ENCODE peak calls at places on chromosomes 16 and 17, in five cellular contexts. A, N, T, Y and L are unnamed samples.

GRCh38 chr17:48646183-48647102 is 20.3 kb upstream of the HOXB9 start:
- DNase-seq in A (peak; percentile 30), N (no peak), T (no peak), Y (no peak), L (peak; percentile 16)

GRCh38 chr16:84453061-84453752 is 51.3 kb downstream of the MEAK7 start:
- DNase-seq in A (no peak), N (no peak), T (no peak), Y (no peak), L (no peak)

GRCh38 chr17:64546716-64547115 is 39.9 kb downstream of the CEP95 start:
- DNase-seq in A (no peak), N (no peak), T (no peak), Y (no peak), L (no peak)

GRCh38 chr17:13490906-13491502 is 110.7 kb downstream of the HS3ST3A1 start:
- DNase-seq in A (peak; percentile 64), N (no peak), T (no peak), Y (no peak), L (no peak)

GRCh38 chr16:79862601-79863000 is 262.1 kb upstream of the MAF start:
- DNase-seq in A (no peak), N (no peak), T (no peak), Y (no peak), L (no peak)

GRCh38 chr16:10921536-10922327 is 20.5 kb downstream of the DEXI start:
- DNase-seq in A (peak; percentile 9), N (no peak), T (peak; percentile 33), Y (no peak), L (no peak)

GRCh38 chr16:82625066-82625968 is 1.5 kb upstream of the CDH13 start:
- DNase-seq in A (no peak), N (no peak), T (no peak), Y (no peak), L (no peak)

GRCh38 chr17:6843241-6843890 is 11.8 kb upstream of the TEKT1 start:
- DNase-seq in A (peak; percentile 39), N (no peak), T (peak; percentile 68), Y (peak; percentile 39), L (peak; percentile 21)

GRCh38 chr17:70168044-70168978 is 1.0 kb upstream of the KCNJ2 start:
- DNase-seq in A (peak; percentile 59), N (peak; percentile 77), T (peak; percentile 67), Y (no peak), L (peak; percentile 43)

GRCh38 chr16:73124097-73124652 is 76.2 kb upstream of the ZFHX3 start:
- DNase-seq in A (no peak), N (no peak), T (peak; percentile 10), Y (no peak), L (no peak)

GRCh38 chr16:10927497-10928112 is 14.7 kb downstream of the DEXI start:
- DNase-seq in A (no peak), N (no peak), T (no peak), Y (no peak), L (no peak)

GRCh38 chr17:48577946-48578615 is at the start of gene HOXB4:
- DNase-seq in A (no peak), N (peak; percentile 86), T (peak; percentile 77), Y (peak; percentile 28), L (peak; percentile 83)

GRCh38 chr16:57224651-57225335 is 20.3 kb upstream of the ARL2BP start:
- DNase-seq in A (no peak), N (no peak), T (no peak), Y (no peak), L (no peak)

GRCh38 chr17:74530751-74531150 is 524 bp downstream of the CD300LB start:
- DNase-seq in A (no peak), N (peak; percentile 10), T (no peak), Y (no peak), L (no peak)

GRCh38 chr16:4924593-4925378 is 12.2 kb downstream of the PPL start:
- DNase-seq in A (no peak), N (peak; percentile 66), T (no peak), Y (no peak), L (no peak)

GRCh38 chr16:69892378-69892777 is 58.8 kb upstream of the CLEC18A start:
- DNase-seq in A (no peak), N (no peak), T (no peak), Y (no peak), L (no peak)

GRCh38 chr16:17160285-17160854 is 310.4 kb downstream of the XYLT1 start:
- DNase-seq in A (peak; percentile 10), N (no peak), T (no peak), Y (no peak), L (peak; percentile 23)

GRCh38 chr17:57562231-57562630 is 182.9 kb downstream of the CCDC182 start:
- DNase-seq in A (no peak), N (no peak), T (no peak), Y (no peak), L (no peak)

GRCh38 chr17:32970281-32970680 is 21.4 kb upstream of the SPACA3 start:
- DNase-seq in A (no peak), N (no peak), T (peak; percentile 89), Y (no peak), L (no peak)

GRCh38 chr16:69049146-69049545 is 56.3 kb upstream of the HAS3 start:
- DNase-seq in A (peak; percentile 74), N (no peak), T (peak; percentile 55), Y (no peak), L (peak; percentile 74)